ENCODE peak calls at places on chromosomes 4 and X, in four cellular contexts. D, F, U and X are unnamed samples.

GRCh38 chrX:54950730-54951375 is 30.2 kb downstream of the TRO start:
- DNase-seq in U (no peak), D (no peak), F (no peak), X (no peak)

GRCh38 chr4:7828011-7828720 is 111.5 kb downstream of the AFAP1 start:
- DNase-seq in U (peak; percentile 100), D (peak; percentile 99), F (peak; percentile 100), X (peak; percentile 100)

GRCh38 chr4:141999446-142000143 is 363.2 kb downstream of the IL15 start:
- DNase-seq in D (no peak), U (no peak), F (no peak), X (no peak)

GRCh38 chrX:38352362-38352761 is at the start of gene OTC:
- DNase-seq in U (no peak), D (no peak), F (no peak), X (no peak)

GRCh38 chrX:13068651-13069050 is 24.2 kb upstream of the FAM9C start:
- DNase-seq in U (no peak), F (no peak), D (no peak), X (no peak)

GRCh38 chr4:38082424-38083374 is 122.5 kb downstream of the PTTG2 start:
- DNase-seq in U (peak; percentile 67), D (no peak), F (peak; percentile 63), X (no peak)

GRCh38 chr4:58042176-58042575 is 932.0 kb upstream of the IGFBP7 start:
- DNase-seq in U (no peak), F (no peak), D (no peak), X (no peak)

GRCh38 chr4:75037253-75037652 is 104.3 kb downstream of the PARM1 start:
- DNase-seq in F (no peak), D (no peak), U (no peak), X (no peak)

GRCh38 chr4:33914386-33914785 is 2329.9 kb downstream of the ARAP2 start:
- DNase-seq in D (no peak), U (no peak), F (no peak), X (no peak)

GRCh38 chr4:67542076-67542475 is 3.2 kb downstream of the CENPC start:
- DNase-seq in F (no peak), D (no peak), U (no peak), X (no peak)

GRCh38 chr4:73875401-73875800 is 6.2 kb downstream of the CXCL1 start:
- DNase-seq in F (no peak), D (no peak), U (no peak), X (no peak)

GRCh38 chr4:5589495-5589894 is 118.9 kb downstream of the EVC2 start:
- DNase-seq in D (no peak), U (no peak), F (no peak), X (no peak)
- H3K4me3 ChIP-seq in D (no peak overlapping the region), U (no peak overlapping the region), F (no peak overlapping the region), X (no peak overlapping the region)

GRCh38 chr4:125664091-125664767 is 349.5 kb downstream of the FAT4 start:
- DNase-seq in F (no peak), D (no peak), U (no peak), X (no peak)

DNA sequence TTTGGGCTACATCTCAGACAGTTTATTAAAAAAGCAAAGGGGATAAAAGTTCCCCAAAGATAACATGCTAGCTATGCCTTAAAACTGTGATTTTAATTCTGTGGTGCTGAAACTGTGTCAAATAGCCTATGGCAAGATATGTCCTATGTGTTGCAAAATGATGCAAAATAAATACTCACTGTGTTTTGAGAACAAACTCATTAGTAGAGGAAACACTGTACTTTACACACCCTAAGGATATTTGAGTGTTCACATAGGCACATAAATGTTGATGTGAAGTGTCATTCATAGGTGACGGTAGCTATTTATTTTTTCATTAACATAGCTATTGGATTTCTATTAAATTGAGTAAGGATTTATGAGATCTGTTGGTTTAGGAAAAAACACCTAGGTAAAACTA is 351.9 kb downstream of the FAT4 start:
- DNase-seq in F (no peak), D (no peak), U (no peak), X (no peak)
- H3K4me3 ChIP-seq in F (no peak overlapping the region), D (no peak overlapping the region), U (no peak overlapping the region), X (no peak overlapping the region)

DNA sequence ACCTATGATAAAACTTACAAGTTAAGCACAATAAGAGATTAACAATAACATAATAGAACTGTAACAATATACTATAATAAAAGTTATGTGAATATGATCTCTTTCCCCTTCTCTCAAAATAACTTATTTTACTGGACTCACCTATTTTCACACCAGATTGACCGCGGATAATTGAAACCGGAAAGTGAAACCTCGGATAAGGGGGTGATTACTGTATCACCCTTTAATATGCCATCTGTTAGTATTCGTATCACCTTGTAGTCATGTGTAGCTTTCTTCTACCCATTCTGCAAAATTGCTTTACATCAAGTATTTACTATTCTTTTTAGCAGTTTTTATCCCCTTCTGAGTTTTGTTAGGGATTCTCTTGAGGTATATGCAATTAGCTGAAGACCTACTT is 1.8 kb downstream of the SPCS3 start:
- DNase-seq in U (no peak), F (no peak), D (no peak), X (no peak)
- H3K4me3 ChIP-seq in U (peak overlapping the region; percentile 78), F (peak overlapping the region; percentile 82), D (peak overlapping the region; percentile 56), X (peak overlapping the region; percentile 93)

GRCh38 chr4:123444298-123444731 is 47.7 kb downstream of the SPRY1 start:
- DNase-seq in U (peak; percentile 94), D (no peak), F (peak; percentile 93), X (peak; percentile 17)
- H3K4me3 ChIP-seq in U (no peak overlapping the region), D (no peak overlapping the region), F (no peak overlapping the region), X (no peak overlapping the region)

GRCh38 chrX:15869695-15870094 is 15.1 kb upstream of the AP1S2 start:
- DNase-seq in U (no peak), D (no peak), F (no peak), X (no peak)
- H3K4me3 ChIP-seq in U (no peak overlapping the region), D (no peak overlapping the region), F (no peak overlapping the region), X (no peak overlapping the region)

DNA sequence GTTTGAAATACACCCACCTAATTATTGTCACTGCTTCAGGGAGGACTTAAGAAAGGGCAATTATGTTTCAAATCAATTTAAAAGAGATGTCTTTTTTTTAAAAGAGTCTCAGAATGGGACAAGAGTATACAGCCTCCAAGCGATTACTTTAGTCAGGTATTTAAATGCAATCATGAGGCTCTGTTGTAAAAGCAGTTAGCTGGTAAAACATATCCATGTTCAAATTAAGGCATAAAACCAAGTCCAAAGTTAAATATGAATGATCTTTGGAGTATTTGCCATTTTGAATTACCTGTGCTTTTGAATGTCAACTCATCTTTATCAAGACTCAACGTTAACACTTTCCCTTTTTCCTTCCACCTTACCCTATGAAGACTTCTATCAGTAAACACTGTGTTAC is 13.7 kb downstream of the RPS6KA6 start:
- DNase-seq in F (no peak), D (no peak), U (no peak), X (no peak)
- H3K4me3 ChIP-seq in F (no peak overlapping the region), D (no peak overlapping the region), U (no peak overlapping the region), X (no peak overlapping the region)